ENCODE peak calls at places on chromosomes 5 and 9, in seven cellular contexts. One of them, this sample, is unnamed.

GRCh38 chr9:120845255-120845654 is 2.5 kb upstream of the PSMD5 start:
- DNase-seq in HepG2: no peak
- DNase-seq in A549: no peak
- DNase-seq in ovary: no peak
- DNase-seq in H1: no peak
- DNase-seq in sigmoid colon: no peak
- DNase-seq in stomach: no peak
- DNase-seq in this sample: no peak

GRCh38 chr5:178595145-178595544 is 5.0 kb upstream of the COL23A1 start:
- DNase-seq in stomach: no peak
- DNase-seq in H1: no peak
- DNase-seq in A549: no peak
- DNase-seq in HepG2: no peak
- DNase-seq in sigmoid colon: no peak
- DNase-seq in ovary: no peak
- DNase-seq in this sample: no peak

GRCh38 chr5:95760291-95761191 is 29.4 kb downstream of the RHOBTB3 start:
- DNase-seq in HepG2: peak; percentile 71
- DNase-seq in stomach: no peak
- DNase-seq in A549: peak; percentile 47
- DNase-seq in H1: no peak
- DNase-seq in sigmoid colon: no peak
- DNase-seq in ovary: no peak
- DNase-seq in this sample: no peak

GRCh38 chr9:38294561-38294960 is 97.9 kb upstream of the ALDH1B1 start:
- DNase-seq in HepG2: no peak
- DNase-seq in sigmoid colon: no peak
- DNase-seq in A549: no peak
- DNase-seq in ovary: peak; percentile 43
- DNase-seq in H1: no peak
- DNase-seq in stomach: no peak
- DNase-seq in this sample: no peak

GRCh38 chr9:86695904-86696424 is 251.3 kb downstream of the GAS1 start:
- DNase-seq in sigmoid colon: no peak
- DNase-seq in stomach: no peak
- DNase-seq in H1: no peak
- DNase-seq in ovary: no peak
- DNase-seq in A549: no peak
- DNase-seq in HepG2: no peak
- DNase-seq in this sample: no peak

GRCh38 chr5:59138509-59138908 is 555.6 kb downstream of the RAB3C start:
- DNase-seq in H1: no peak
- DNase-seq in A549: no peak
- DNase-seq in sigmoid colon: no peak
- DNase-seq in stomach: no peak
- DNase-seq in HepG2: no peak
- DNase-seq in ovary: no peak
- DNase-seq in this sample: no peak

GRCh38 chr5:138972230-138972629 is 97.1 kb upstream of the LRRTM2 start:
- DNase-seq in sigmoid colon: no peak
- DNase-seq in HepG2: no peak
- DNase-seq in A549: no peak
- DNase-seq in ovary: no peak
- DNase-seq in H1: no peak
- DNase-seq in stomach: no peak
- DNase-seq in this sample: no peak

GRCh38 chr9:5908918-5909317 is 18.2 kb downstream of the MLANA start:
- DNase-seq in HepG2: no peak
- DNase-seq in ovary: no peak
- DNase-seq in H1: no peak
- DNase-seq in sigmoid colon: no peak
- DNase-seq in stomach: no peak
- DNase-seq in A549: no peak
- DNase-seq in this sample: no peak

GRCh38 chr5:169149317-169149716 is 151.6 kb downstream of the SLIT3 start:
- DNase-seq in sigmoid colon: no peak
- DNase-seq in ovary: no peak
- DNase-seq in HepG2: peak; percentile 16
- DNase-seq in H1: no peak
- DNase-seq in stomach: no peak
- DNase-seq in A549: peak; percentile 30
- DNase-seq in this sample: no peak

GRCh38 chr9:127566351-127567001 is 45.6 kb upstream of the STXBP1 start:
- DNase-seq in stomach: peak; percentile 58
- DNase-seq in HepG2: no peak
- DNase-seq in ovary: no peak
- DNase-seq in H1: no peak
- DNase-seq in sigmoid colon: no peak
- DNase-seq in A549: no peak
- DNase-seq in this sample: no peak

GRCh38 chr9:101487443-101487855 is 46.2 kb upstream of the RNF20 start:
- DNase-seq in H1: no peak
- DNase-seq in HepG2: no peak
- DNase-seq in A549: no peak
- DNase-seq in stomach: no peak
- DNase-seq in sigmoid colon: no peak
- DNase-seq in ovary: no peak
- DNase-seq in this sample: no peak
- H3K27ac ChIP-seq in H1: no peak overlapping the region
- H3K27ac ChIP-seq in HepG2: no peak overlapping the region
- H3K27ac ChIP-seq in A549: peak overlapping the region; percentile 97
- H3K27ac ChIP-seq in stomach: peak overlapping the region; percentile 93
- H3K27ac ChIP-seq in sigmoid colon: peak overlapping the region; percentile 89
- H3K27ac ChIP-seq in ovary: peak overlapping the region; percentile 97
- H3K27ac ChIP-seq in this sample: peak overlapping the region; percentile 90

DNA sequence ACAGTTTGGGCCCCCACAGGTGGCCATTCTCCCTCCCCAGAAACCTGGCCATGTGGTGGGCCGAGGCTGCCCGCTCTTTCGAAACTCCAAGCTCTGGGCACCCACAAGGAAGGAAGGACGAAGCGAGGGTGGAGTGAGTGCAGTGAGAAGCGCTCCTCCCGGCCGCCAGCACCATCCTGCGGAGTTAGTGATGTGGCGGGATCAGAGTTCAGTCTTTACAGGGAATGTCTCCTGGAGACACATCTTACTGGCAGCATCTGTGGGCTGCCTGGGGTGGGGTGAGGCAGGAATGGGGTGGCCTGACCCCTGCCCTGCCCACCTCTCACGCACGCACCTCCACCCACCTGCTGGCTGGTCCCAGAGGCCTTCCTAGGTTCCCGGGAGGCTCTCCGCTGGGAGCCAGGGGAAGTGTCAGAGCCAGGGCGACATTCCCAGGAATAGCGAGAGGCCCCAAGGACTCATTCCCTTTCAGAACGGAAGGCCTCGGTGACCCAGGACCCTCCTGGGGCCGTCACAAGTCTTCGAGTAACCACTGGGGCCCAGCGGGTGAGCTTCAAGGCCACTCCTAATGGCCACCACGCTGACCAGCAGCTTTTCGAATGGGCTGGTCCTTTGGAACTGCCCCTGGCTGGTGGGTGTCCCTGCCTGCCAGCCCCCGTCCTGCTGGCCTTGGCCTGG is 5.5 kb upstream of the RNU6ATAC start:
- DNase-seq in ovary: peak; percentile 42
- DNase-seq in H1: no peak
- DNase-seq in HepG2: no peak
- DNase-seq in sigmoid colon: no peak
- DNase-seq in stomach: no peak
- DNase-seq in A549: no peak
- DNase-seq in this sample: no peak
- TF ChIP-seq EP300 in ovary: no peak
- TF ChIP-seq EP300 in H1: no peak
- TF ChIP-seq EP300 in HepG2: no peak
- TF ChIP-seq EP300 in sigmoid colon: no peak
- TF ChIP-seq EP300 in stomach: no peak
- TF ChIP-seq EP300 in A549: no peak
- TF ChIP-seq EP300 in this sample: no peak

GRCh38 chr9:18595597-18595996 is 121.6 kb downstream of the ADAMTSL1 start:
- DNase-seq in sigmoid colon: no peak
- DNase-seq in stomach: no peak
- DNase-seq in A549: no peak
- DNase-seq in H1: no peak
- DNase-seq in HepG2: no peak
- DNase-seq in ovary: no peak
- DNase-seq in this sample: no peak
- H3K27ac ChIP-seq in sigmoid colon: no peak overlapping the region
- H3K27ac ChIP-seq in stomach: no peak overlapping the region
- H3K27ac ChIP-seq in A549: no peak overlapping the region
- H3K27ac ChIP-seq in H1: no peak overlapping the region
- H3K27ac ChIP-seq in HepG2: no peak overlapping the region
- H3K27ac ChIP-seq in ovary: no peak overlapping the region
- H3K27ac ChIP-seq in this sample: no peak overlapping the region

DNA sequence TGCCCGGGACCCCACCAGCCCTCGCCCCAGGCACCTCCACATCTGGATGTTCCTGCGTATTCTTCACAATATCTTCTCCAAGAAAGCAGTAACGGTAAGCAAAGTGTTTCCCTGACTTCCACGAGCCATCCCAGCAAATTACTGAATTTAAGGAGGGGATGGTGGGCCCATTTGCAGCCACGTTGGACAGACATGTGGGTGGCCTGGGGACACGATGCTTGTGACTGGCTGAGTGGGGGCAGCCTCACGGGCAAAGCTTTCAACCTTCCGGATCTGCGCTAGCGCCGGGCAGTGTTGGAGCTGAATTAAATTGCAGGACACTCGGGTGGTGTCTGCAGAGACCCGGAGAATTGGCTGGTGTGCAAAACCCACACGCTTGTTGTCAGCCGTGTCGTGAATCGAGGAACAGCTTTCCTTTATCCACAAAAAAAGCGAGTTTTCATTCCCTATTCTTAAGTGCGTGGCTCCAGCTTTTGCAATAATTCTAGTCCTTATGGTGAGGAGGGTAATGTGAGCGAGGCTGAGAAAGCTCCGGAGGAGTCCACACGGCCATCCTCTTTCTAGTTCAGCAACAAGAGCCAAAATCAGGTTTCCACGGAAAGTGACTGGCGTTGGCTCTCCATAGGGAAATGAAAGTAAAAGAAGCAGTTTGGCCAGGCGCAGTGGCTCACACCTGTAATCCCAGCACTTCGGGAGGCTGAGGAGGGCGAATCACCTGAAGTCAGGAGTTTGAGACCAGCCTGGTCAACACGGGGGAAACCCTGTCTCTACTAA is 17.5 kb upstream of the CLPTM1L start:
- DNase-seq in sigmoid colon: no peak
- DNase-seq in stomach: no peak
- DNase-seq in H1: no peak
- DNase-seq in ovary: no peak
- DNase-seq in A549: no peak
- DNase-seq in HepG2: no peak
- DNase-seq in this sample: no peak
- TF ChIP-seq EP300 in sigmoid colon: no peak
- TF ChIP-seq EP300 in stomach: no peak
- TF ChIP-seq EP300 in H1: no peak
- TF ChIP-seq EP300 in ovary: no peak
- TF ChIP-seq EP300 in A549: no peak
- TF ChIP-seq EP300 in HepG2: no peak
- TF ChIP-seq EP300 in this sample: no peak

DNA sequence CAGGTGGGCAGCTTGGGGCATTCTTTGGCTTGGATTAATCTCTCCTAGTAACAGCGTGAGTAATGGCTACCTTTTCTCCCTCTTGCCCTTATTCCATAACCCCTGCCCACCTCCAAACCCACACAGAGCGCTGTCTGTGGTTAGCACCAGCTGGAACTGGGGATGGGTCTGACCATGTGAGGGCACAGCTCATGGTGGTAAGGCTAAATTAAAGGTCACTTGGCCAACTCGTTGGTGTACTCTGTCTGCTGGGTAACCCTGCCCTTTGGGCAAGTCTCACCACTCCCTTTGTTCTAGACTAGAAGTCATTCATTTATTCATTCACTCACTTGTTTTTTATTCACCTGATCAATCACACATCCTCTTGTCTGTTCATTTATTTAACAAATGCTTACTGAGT is 27.8 kb downstream of the PPARGC1B start:
- DNase-seq in H1: no peak
- DNase-seq in A549: no peak
- DNase-seq in stomach: no peak
- DNase-seq in ovary: no peak
- DNase-seq in sigmoid colon: no peak
- DNase-seq in HepG2: no peak
- DNase-seq in this sample: no peak
- H3K27ac ChIP-seq in H1: no peak overlapping the region
- H3K27ac ChIP-seq in A549: no peak overlapping the region
- H3K27ac ChIP-seq in stomach: peak overlapping the region; percentile 79
- H3K27ac ChIP-seq in ovary: no peak overlapping the region
- H3K27ac ChIP-seq in sigmoid colon: peak overlapping the region; percentile 58
- H3K27ac ChIP-seq in HepG2: no peak overlapping the region
- H3K27ac ChIP-seq in this sample: no peak overlapping the region

GRCh38 chr9:16505159-16505558 is 365.3 kb downstream of the BNC2 start:
- DNase-seq in stomach: peak; percentile 27
- DNase-seq in A549: peak; percentile 44
- DNase-seq in H1: no peak
- DNase-seq in sigmoid colon: no peak
- DNase-seq in HepG2: no peak
- DNase-seq in ovary: no peak
- DNase-seq in this sample: no peak
- TF ChIP-seq EP300 in stomach: no peak
- TF ChIP-seq EP300 in A549: no peak
- TF ChIP-seq EP300 in H1: no peak
- TF ChIP-seq EP300 in sigmoid colon: no peak
- TF ChIP-seq EP300 in HepG2: no peak
- TF ChIP-seq EP300 in ovary: no peak
- TF ChIP-seq EP300 in this sample: no peak

This sample was measured in suprapubic skin.